ENCODE peak calls at places on chromosomes 5 and 9, in ten cellular contexts. One of them, this sample, is unnamed.
A peak's percentile ranks its signal among the peaks of the same experiment; 100 is the strongest.

GRCh38 chr9:113674436-113674835 is 201.7 kb upstream of the ZNF618 start:
- DNase-seq in H54: no peak
- DNase-seq in endothelial cell: no peak
- DNase-seq in NCI-H1417: no peak
- DNase-seq in posterior cingulate gyrus: no peak
- DNase-seq in HT1080: peak; percentile 71
- DNase-seq in activated CD4-positive, alpha-beta T cell treated with anti-CD3 and anti-CD28 coated beads, Interleukin-2, amount 10 ng/mL, durations not matched to agents 24 days and 14 days: no peak
- DNase-seq in C1 segment of cervical spinal cord: no peak
- DNase-seq in mammary epithelial cell: peak; percentile 24
- DNase-seq in A549: no peak
- DNase-seq in this sample: no peak

GRCh38 chr5:138303365-138303764 is 28.2 kb downstream of the CDC25C start:
- DNase-seq in H54: peak; percentile 15
- DNase-seq in endothelial cell: no peak
- DNase-seq in NCI-H1417: no peak
- DNase-seq in posterior cingulate gyrus: no peak
- DNase-seq in HT1080: peak; percentile 59
- DNase-seq in activated CD4-positive, alpha-beta T cell treated with anti-CD3 and anti-CD28 coated beads, Interleukin-2, amount 10 ng/mL, durations not matched to agents 24 days and 14 days: no peak
- DNase-seq in C1 segment of cervical spinal cord: no peak
- DNase-seq in mammary epithelial cell: peak; percentile 17
- DNase-seq in A549: no peak
- DNase-seq in this sample: no peak

GRCh38 chr9:79565245-79565644 is 6.5 kb upstream of the TLE4 start:
- DNase-seq in H54: no peak
- DNase-seq in endothelial cell: no peak
- DNase-seq in NCI-H1417: peak; percentile 5
- DNase-seq in posterior cingulate gyrus: no peak
- DNase-seq in HT1080: peak; percentile 47
- DNase-seq in activated CD4-positive, alpha-beta T cell treated with anti-CD3 and anti-CD28 coated beads, Interleukin-2, amount 10 ng/mL, durations not matched to agents 24 days and 14 days: peak; percentile 66
- DNase-seq in C1 segment of cervical spinal cord: no peak
- DNase-seq in mammary epithelial cell: peak; percentile 75
- DNase-seq in A549: no peak
- DNase-seq in this sample: no peak

GRCh38 chr9:101387871-101388506 is 3.2 kb upstream of the BAAT start:
- DNase-seq in H54: no peak
- DNase-seq in endothelial cell: no peak
- DNase-seq in NCI-H1417: peak; percentile 41
- DNase-seq in posterior cingulate gyrus: no peak
- DNase-seq in HT1080: peak; percentile 20
- DNase-seq in activated CD4-positive, alpha-beta T cell treated with anti-CD3 and anti-CD28 coated beads, Interleukin-2, amount 10 ng/mL, durations not matched to agents 24 days and 14 days: no peak
- DNase-seq in C1 segment of cervical spinal cord: no peak
- DNase-seq in mammary epithelial cell: peak; percentile 32
- DNase-seq in A549: no peak
- DNase-seq in this sample: peak; percentile 33

GRCh38 chr5:50967388-50968039 is 301.1 kb downstream of the PARP8 start:
- DNase-seq in H54: no peak
- DNase-seq in endothelial cell: peak; percentile 14
- DNase-seq in NCI-H1417: peak; percentile 74
- DNase-seq in posterior cingulate gyrus: no peak
- DNase-seq in HT1080: no peak
- DNase-seq in activated CD4-positive, alpha-beta T cell treated with anti-CD3 and anti-CD28 coated beads, Interleukin-2, amount 10 ng/mL, durations not matched to agents 24 days and 14 days: peak; percentile 68
- DNase-seq in C1 segment of cervical spinal cord: no peak
- DNase-seq in mammary epithelial cell: no peak
- DNase-seq in A549: no peak
- DNase-seq in this sample: no peak

GRCh38 chr5:67528953-67529352 is 332.4 kb upstream of the CD180 start:
- DNase-seq in H54: no peak
- DNase-seq in endothelial cell: no peak
- DNase-seq in NCI-H1417: no peak
- DNase-seq in posterior cingulate gyrus: no peak
- DNase-seq in HT1080: no peak
- DNase-seq in activated CD4-positive, alpha-beta T cell treated with anti-CD3 and anti-CD28 coated beads, Interleukin-2, amount 10 ng/mL, durations not matched to agents 24 days and 14 days: no peak
- DNase-seq in C1 segment of cervical spinal cord: no peak
- DNase-seq in mammary epithelial cell: no peak
- DNase-seq in A549: no peak
- DNase-seq in this sample: no peak

GRCh38 chr9:136484153-136485048 is 1.6 kb upstream of the SEC16A start:
- DNase-seq in H54: no peak
- DNase-seq in endothelial cell: no peak
- DNase-seq in NCI-H1417: peak; percentile 66
- DNase-seq in posterior cingulate gyrus: no peak
- DNase-seq in HT1080: no peak
- DNase-seq in activated CD4-positive, alpha-beta T cell treated with anti-CD3 and anti-CD28 coated beads, Interleukin-2, amount 10 ng/mL, durations not matched to agents 24 days and 14 days: peak; percentile 70
- DNase-seq in C1 segment of cervical spinal cord: no peak
- DNase-seq in mammary epithelial cell: peak; percentile 72
- DNase-seq in A549: no peak
- DNase-seq in this sample: no peak

GRCh38 chr5:178535299-178536175 is 54.7 kb downstream of the COL23A1 start:
- DNase-seq in H54: no peak
- DNase-seq in endothelial cell: no peak
- DNase-seq in NCI-H1417: no peak
- DNase-seq in posterior cingulate gyrus: peak; percentile 56
- DNase-seq in HT1080: no peak
- DNase-seq in activated CD4-positive, alpha-beta T cell treated with anti-CD3 and anti-CD28 coated beads, Interleukin-2, amount 10 ng/mL, durations not matched to agents 24 days and 14 days: no peak
- DNase-seq in C1 segment of cervical spinal cord: no peak
- DNase-seq in mammary epithelial cell: no peak
- DNase-seq in A549: no peak
- DNase-seq in this sample: no peak

GRCh38 chr9:94173632-94174031 is 85.5 kb upstream of the ZNF169 start:
- DNase-seq in H54: no peak
- DNase-seq in endothelial cell: no peak
- DNase-seq in NCI-H1417: no peak
- DNase-seq in posterior cingulate gyrus: no peak
- DNase-seq in HT1080: no peak
- DNase-seq in activated CD4-positive, alpha-beta T cell treated with anti-CD3 and anti-CD28 coated beads, Interleukin-2, amount 10 ng/mL, durations not matched to agents 24 days and 14 days: no peak
- DNase-seq in C1 segment of cervical spinal cord: no peak
- DNase-seq in mammary epithelial cell: no peak
- DNase-seq in A549: no peak
- DNase-seq in this sample: no peak

This sample was measured in iPS DF 19.7.